ENCODE peak calls at places on chromosomes 1 and 21, in eight cellular contexts. J is kidney epithelial cell, X is transverse colon, V is suprapubic skin, R is left ventricle myocardium inferior, F is OCI-LY7, S is GM12865, L is body of pancreas. C is an unnamed sample.

GRCh38 chr1:234770031-234770795 is 160.2 kb upstream of the IRF2BP2 start:
- DNase-seq in S (no peak), X (no peak), F (no peak), L (no peak), R (no peak), V (no peak), J (no peak), C (no peak)

GRCh38 chr1:145720556-145720877 is 1.2 kb downstream of the CD160 start:
- DNase-seq in F (no peak), S (no peak), V (no peak), R (no peak), X (no peak), J (peak), L (no peak), C (peak)

GRCh38 chr21:33011462-33011861 is 14.3 kb upstream of the OLIG2 start:
- DNase-seq in J (peak), V (no peak), L (no peak), X (no peak), F (no peak), R (no peak), S (no peak), C (peak)

GRCh38 chr21:45574691-45575090 is 32.5 kb upstream of the SLC19A1 start:
- DNase-seq in F (no peak), S (no peak), X (no peak), L (no peak), J (no peak), R (peak), V (peak), C (no peak)

GRCh38 chr1:36365310-36365895 is 20.3 kb downstream of the STK40 start:
- DNase-seq in J (no peak), R (peak), L (no peak), X (no peak), S (no peak), F (no peak), V (no peak), C (peak)

GRCh38 chr1:197862221-197862620 is 40.2 kb upstream of the C1orf53 start:
- DNase-seq in F (no peak), X (no peak), S (no peak), R (no peak), L (no peak), V (no peak), J (no peak), C (no peak)

GRCh38 chr1:235917267-235917811 is 50.6 kb upstream of the LYST start:
- DNase-seq in S (peak), X (peak), R (peak), F (no peak), V (peak), J (peak), L (peak), C (peak)

GRCh38 chr1:8409107-8409506 is 91.2 kb downstream of the SLC45A1 start:
- DNase-seq in F (peak), S (peak), J (no peak), R (no peak), X (peak), V (no peak), L (no peak), C (peak)

GRCh38 chr1:156124557-156125483 is 10.3 kb downstream of the LMNA start:
- DNase-seq in S (peak), L (no peak), F (no peak), J (no peak), V (peak), X (peak), R (no peak), C (peak)

GRCh38 chr1:180382326-180383115 is 119.9 kb downstream of the ACBD6 start:
- DNase-seq in S (no peak), R (no peak), F (no peak), X (no peak), V (no peak), L (no peak), J (no peak), C (peak)

GRCh38 chr1:17617787-17618557 is 78.5 kb downstream of the ARHGEF10L start:
- DNase-seq in F (no peak), L (no peak), X (peak), R (peak), V (no peak), J (no peak), S (no peak), C (peak)

GRCh38 chr1:118954286-118954890 is 33.8 kb downstream of the TBX15 start:
- DNase-seq in R (no peak), V (no peak), S (no peak), L (no peak), J (no peak), F (no peak), X (no peak), C (peak)

GRCh38 chr1:36231191-36231590 is 6.9 kb downstream of the THRAP3 start:
- DNase-seq in L (no peak), S (no peak), V (no peak), X (no peak), F (no peak), R (no peak), J (no peak), C (peak)

GRCh38 chr1:240967070-240967724 is 355.2 kb upstream of the GREM2 start:
- DNase-seq in J (no peak), R (no peak), X (no peak), S (no peak), V (no peak), F (no peak), L (no peak), C (peak)

GRCh38 chr1:176850871-176851270 is 313.6 kb downstream of the ASTN1 start:
- DNase-seq in X (no peak), V (no peak), R (no peak), J (no peak), L (no peak), S (no peak), F (no peak), C (no peak)

GRCh38 chr1:58815069-58815679 is 31.3 kb upstream of the JUN start:
- DNase-seq in F (peak), S (peak), R (peak), V (peak), L (peak), J (peak), X (peak), C (peak)

GRCh38 chr1:116916533-116917460 is 7.1 kb downstream of the PTGFRN start:
- DNase-seq in V (no peak), X (no peak), J (no peak), L (no peak), S (no peak), R (no peak), F (no peak), C (no peak)

GRCh38 chr21:21019681-21020080 is 21.5 kb downstream of the NCAM2 start:
- DNase-seq in X (no peak), L (no peak), J (no peak), R (no peak), F (no peak), S (no peak), V (no peak), C (no peak)

GRCh38 chr1:79198841-79199240 is 192.3 kb upstream of the ADGRL4 start:
- DNase-seq in F (no peak), J (no peak), L (no peak), X (no peak), S (no peak), V (no peak), R (no peak), C (peak)

GRCh38 chr1:242546441-242546840 is 21.9 kb upstream of the PLD5 start:
- DNase-seq in S (no peak), L (no peak), V (no peak), J (no peak), F (no peak), X (no peak), R (no peak), C (no peak)

GRCh38 chr1:225941220-225941948 is at the start of gene LEFTY2:
- DNase-seq in V (no peak), F (peak), R (no peak), L (no peak), S (no peak), J (no peak), X (no peak), C (no peak)

GRCh38 chr1:17137441-17137840 is 18.2 kb upstream of the PADI2 start:
- DNase-seq in J (no peak), L (no peak), F (no peak), R (no peak), S (no peak), X (no peak), V (no peak), C (no peak)

GRCh38 chr1:221439734-221440436 is 302.0 kb downstream of the DUSP10 start:
- DNase-seq in J (peak), L (no peak), S (peak), V (no peak), X (no peak), F (no peak), R (no peak), C (peak)

GRCh38 chr1:17116643-17117042 is 2.6 kb downstream of the PADI2 start:
- DNase-seq in S (no peak), F (no peak), L (no peak), R (no peak), J (no peak), V (no peak), X (no peak), C (no peak)

GRCh38 chr1:16082283-16083038 is 9.0 kb upstream of the FAM131C start:
- DNase-seq in L (peak), R (peak), V (no peak), X (peak), S (peak), J (no peak), F (peak), C (peak)

GRCh38 chr1:23795676-23796465 is 4.7 kb downstream of the GALE start:
- DNase-seq in F (no peak), R (no peak), L (no peak), X (no peak), J (no peak), S (no peak), V (no peak), C (no peak)
- TF ChIP-seq CTCF in F (no peak), R (no peak), L (no peak), X (no peak), J (no peak), S (no peak), V (no peak), C (no peak)

DNA sequence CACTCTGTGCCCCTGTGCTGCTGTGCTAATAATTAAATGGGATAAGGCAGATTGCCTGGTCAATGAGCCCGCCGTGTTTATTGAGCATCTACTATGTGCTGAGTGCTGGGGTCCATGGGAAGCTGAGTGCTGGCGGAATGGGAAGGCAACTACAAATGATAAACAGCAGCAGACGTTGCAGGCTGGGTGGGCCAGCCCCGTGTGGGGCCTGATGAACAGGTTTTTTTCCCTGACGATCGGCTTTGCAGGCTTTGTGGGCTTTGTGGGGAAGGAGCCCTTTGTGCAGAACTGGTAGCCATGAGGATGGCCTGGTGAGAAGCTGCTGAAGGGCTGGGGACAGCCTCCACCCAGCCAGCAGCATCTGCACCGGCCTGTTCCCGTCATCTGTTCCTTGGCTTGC is 3.5 kb downstream of the PDE9A start:
- DNase-seq in X (no peak), S (no peak), F (no peak), R (no peak), V (no peak), L (no peak), J (no peak), C (no peak)
- H3K4me3 ChIP-seq in X (no peak), S (no peak), F (peak), R (no peak), V (no peak), L (no peak), J (no peak), C (no peak)

DNA sequence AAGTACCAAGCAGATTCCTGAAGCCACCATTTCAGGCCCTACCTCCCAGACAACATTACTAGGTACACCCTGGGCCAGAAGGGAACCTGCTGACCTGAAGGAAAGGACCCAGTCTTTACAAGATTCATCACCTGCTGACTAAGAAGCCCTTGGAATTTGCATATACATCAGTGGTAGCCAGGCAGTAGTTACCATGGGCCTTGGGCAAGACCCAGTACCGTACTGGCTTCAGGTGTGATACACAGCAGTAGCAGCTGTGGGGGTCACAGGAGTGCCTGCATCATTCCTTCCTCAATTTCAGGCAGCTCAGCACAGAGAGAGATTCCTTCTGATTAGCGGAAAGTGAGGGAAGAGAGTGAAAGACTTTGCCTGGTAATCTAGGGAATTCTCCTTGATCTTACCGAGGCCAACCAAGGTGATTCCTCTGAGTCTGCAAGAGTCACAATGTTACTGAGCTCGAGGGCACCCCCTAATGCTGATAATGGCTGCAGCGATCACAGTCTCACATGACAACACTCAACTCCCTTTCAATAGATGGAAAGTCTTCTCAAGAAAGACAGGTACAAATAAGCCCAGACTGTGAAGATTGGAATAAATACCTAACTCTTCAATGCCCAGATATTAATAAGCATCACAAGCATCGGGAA is 22.0 kb upstream of the UHMK1 start:
- DNase-seq in J (no peak), V (no peak), R (no peak), X (no peak), L (no peak), F (no peak), S (no peak), C (no peak)
- TF ChIP-seq CTCF in J (no peak), V (no peak), R (no peak), X (no peak), L (no peak), F (no peak), S (no peak), C (no peak)

DNA sequence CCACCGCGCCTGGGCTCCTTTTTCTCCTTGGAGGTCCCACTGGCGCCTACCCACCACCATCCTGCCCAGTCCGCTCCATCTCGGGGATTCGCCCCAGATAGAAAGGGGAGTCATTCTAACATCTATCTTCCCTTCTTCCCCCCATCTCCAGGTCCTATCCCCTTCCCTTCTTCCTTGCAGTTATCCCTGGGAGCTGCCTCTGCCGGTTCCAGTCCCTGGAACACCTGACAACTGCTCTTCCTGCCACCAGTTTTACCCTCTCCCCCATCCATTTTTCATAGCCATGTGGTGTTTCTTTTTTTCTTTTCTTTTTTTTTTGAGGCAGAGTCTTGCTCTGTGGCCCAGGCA is 12.0 kb upstream of the COL16A1 start:
- DNase-seq in V (no peak), F (no peak), R (no peak), J (no peak), L (no peak), S (no peak), X (no peak), C (no peak)
- H3K4me3 ChIP-seq in V (peak), F (no peak), R (peak), J (no peak), L (no peak), S (no peak), X (peak), C (peak)

DNA sequence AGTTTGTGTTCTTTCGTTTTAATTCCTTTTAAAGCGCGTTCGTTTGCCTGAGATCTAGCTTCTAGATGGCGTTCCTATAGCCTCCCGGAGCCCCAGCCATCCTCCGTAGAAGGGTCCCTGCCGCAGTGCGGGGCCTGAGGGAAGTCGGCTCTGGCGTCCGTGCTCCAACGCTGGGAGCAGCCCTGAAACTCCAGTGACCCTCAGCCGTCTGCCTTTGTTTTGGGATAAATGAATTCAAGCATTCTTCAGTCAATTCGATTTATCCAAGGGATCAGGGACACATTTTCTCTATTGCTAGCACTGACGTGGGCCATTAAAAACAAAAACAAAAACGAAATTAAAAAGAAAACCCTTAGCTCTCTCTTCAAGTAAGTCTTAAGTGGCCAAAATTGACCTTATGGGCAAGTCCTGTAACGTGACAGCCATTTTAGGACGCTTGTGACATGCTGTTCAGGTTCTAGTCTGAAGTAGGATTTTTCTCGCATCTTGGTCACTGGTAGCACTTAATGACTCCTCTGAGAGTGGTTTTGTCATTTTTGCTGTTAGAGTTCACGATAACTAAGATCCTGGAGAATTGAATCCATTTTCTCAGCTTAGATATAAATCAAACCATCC is 757 bp upstream of the HSPA13 start:
- DNase-seq in S (peak), X (no peak), J (no peak), F (peak), V (no peak), R (no peak), L (no peak), C (no peak)
- TF ChIP-seq CTCF in S (no peak), X (no peak), J (no peak), F (peak), V (no peak), R (no peak), L (no peak), C (no peak)

GRCh38 chr21:31930001-31930400 is 57.2 kb downstream of the HUNK start:
- DNase-seq in F (no peak), S (no peak), L (no peak), X (no peak), J (no peak), R (no peak), V (no peak), C (no peak)
- H3K4me3 ChIP-seq in F (no peak), S (no peak), L (no peak), X (no peak), J (no peak), R (no peak), V (no peak), C (no peak)